ENCODE peak calls at places on chromosomes 3 and 15, in eight cellular contexts. One of them, this sample, is unnamed.

GRCh38 chr15:36601952-36602351 is 22.5 kb downstream of the CDIN1 start:
- DNase-seq in NCI-H1092: no peak
- DNase-seq in germinal center: no peak
- DNase-seq in psoas muscle: peak; percentile 35
- DNase-seq in NCI-H1105: no peak
- DNase-seq in neural crest cell: no peak
- DNase-seq in effector memory CD8-positive, alpha-beta T cell: no peak
- DNase-seq in T-helper 1 cell: no peak
- DNase-seq in this sample: no peak

GRCh38 chr15:83970290-83970890 is 265.2 kb upstream of the GOLGA6L4 start:
- DNase-seq in NCI-H1092: no peak
- DNase-seq in germinal center: no peak
- DNase-seq in psoas muscle: peak; percentile 40
- DNase-seq in NCI-H1105: no peak
- DNase-seq in neural crest cell: no peak
- DNase-seq in effector memory CD8-positive, alpha-beta T cell: no peak
- DNase-seq in T-helper 1 cell: no peak
- DNase-seq in this sample: no peak

GRCh38 chr15:31389576-31389975 is 62.9 kb downstream of the KLF13 start:
- DNase-seq in NCI-H1092: no peak
- DNase-seq in germinal center: no peak
- DNase-seq in psoas muscle: no peak
- DNase-seq in NCI-H1105: no peak
- DNase-seq in neural crest cell: no peak
- DNase-seq in effector memory CD8-positive, alpha-beta T cell: no peak
- DNase-seq in T-helper 1 cell: no peak
- DNase-seq in this sample: no peak

GRCh38 chr3:126834596-126835471 is 130.8 kb downstream of the CHCHD6 start:
- DNase-seq in NCI-H1092: no peak
- DNase-seq in germinal center: no peak
- DNase-seq in psoas muscle: no peak
- DNase-seq in NCI-H1105: no peak
- DNase-seq in neural crest cell: no peak
- DNase-seq in effector memory CD8-positive, alpha-beta T cell: no peak
- DNase-seq in T-helper 1 cell: no peak
- DNase-seq in this sample: no peak

GRCh38 chr15:78761020-78761419 is 50.2 kb downstream of the ADAMTS7 start:
- DNase-seq in NCI-H1092: no peak
- DNase-seq in germinal center: no peak
- DNase-seq in psoas muscle: peak; percentile 11
- DNase-seq in NCI-H1105: no peak
- DNase-seq in neural crest cell: no peak
- DNase-seq in effector memory CD8-positive, alpha-beta T cell: no peak
- DNase-seq in T-helper 1 cell: no peak
- DNase-seq in this sample: no peak

GRCh38 chr3:7280318-7280717 is 419.4 kb downstream of the GRM7 start:
- DNase-seq in NCI-H1092: no peak
- DNase-seq in germinal center: no peak
- DNase-seq in psoas muscle: no peak
- DNase-seq in NCI-H1105: no peak
- DNase-seq in neural crest cell: no peak
- DNase-seq in effector memory CD8-positive, alpha-beta T cell: no peak
- DNase-seq in T-helper 1 cell: no peak
- DNase-seq in this sample: no peak

GRCh38 chr15:67807836-67808235 is 17.5 kb upstream of the SKOR1 start:
- DNase-seq in NCI-H1092: no peak
- DNase-seq in germinal center: no peak
- DNase-seq in psoas muscle: no peak
- DNase-seq in NCI-H1105: no peak
- DNase-seq in neural crest cell: no peak
- DNase-seq in effector memory CD8-positive, alpha-beta T cell: no peak
- DNase-seq in T-helper 1 cell: no peak
- DNase-seq in this sample: no peak

GRCh38 chr3:152511904-152512303 is 243.2 kb downstream of the MBNL1 start:
- DNase-seq in NCI-H1092: no peak
- DNase-seq in germinal center: no peak
- DNase-seq in psoas muscle: no peak
- DNase-seq in NCI-H1105: no peak
- DNase-seq in neural crest cell: no peak
- DNase-seq in effector memory CD8-positive, alpha-beta T cell: no peak
- DNase-seq in T-helper 1 cell: no peak
- DNase-seq in this sample: no peak

GRCh38 chr3:13537926-13538325 is 11.0 kb upstream of the FBLN2 start:
- DNase-seq in NCI-H1092: no peak
- DNase-seq in germinal center: no peak
- DNase-seq in psoas muscle: peak; percentile 56
- DNase-seq in NCI-H1105: no peak
- DNase-seq in neural crest cell: no peak
- DNase-seq in effector memory CD8-positive, alpha-beta T cell: no peak
- DNase-seq in T-helper 1 cell: no peak
- DNase-seq in this sample: peak; percentile 93

GRCh38 chr3:133092676-133093075 is 54.5 kb downstream of the TMEM108 start:
- DNase-seq in NCI-H1092: no peak
- DNase-seq in germinal center: no peak
- DNase-seq in psoas muscle: no peak
- DNase-seq in NCI-H1105: no peak
- DNase-seq in neural crest cell: no peak
- DNase-seq in effector memory CD8-positive, alpha-beta T cell: no peak
- DNase-seq in T-helper 1 cell: no peak
- DNase-seq in this sample: no peak

GRCh38 chr15:55546718-55547117 is 38.7 kb upstream of the DNAAF4 start:
- DNase-seq in NCI-H1092: no peak
- DNase-seq in germinal center: no peak
- DNase-seq in psoas muscle: no peak
- DNase-seq in NCI-H1105: no peak
- DNase-seq in neural crest cell: no peak
- DNase-seq in effector memory CD8-positive, alpha-beta T cell: no peak
- DNase-seq in T-helper 1 cell: no peak
- DNase-seq in this sample: no peak

GRCh38 chr15:73051811-73052678 is at the start of gene NEO1:
- DNase-seq in NCI-H1092: peak; percentile 58
- DNase-seq in germinal center: peak; percentile 78
- DNase-seq in psoas muscle: peak; percentile 89
- DNase-seq in NCI-H1105: peak; percentile 91
- DNase-seq in neural crest cell: peak; percentile 88
- DNase-seq in effector memory CD8-positive, alpha-beta T cell: peak; percentile 80
- DNase-seq in T-helper 1 cell: peak; percentile 76
- DNase-seq in this sample: peak; percentile 86

GRCh38 chr3:53137835-53138446 is 7.7 kb upstream of the RFT1 start:
- DNase-seq in NCI-H1092: no peak
- DNase-seq in germinal center: no peak
- DNase-seq in psoas muscle: no peak
- DNase-seq in NCI-H1105: no peak
- DNase-seq in neural crest cell: no peak
- DNase-seq in effector memory CD8-positive, alpha-beta T cell: no peak
- DNase-seq in T-helper 1 cell: no peak
- DNase-seq in this sample: no peak

GRCh38 chr3:50573566-50574279 is 4.4 kb downstream of the HEMK1 start:
- DNase-seq in NCI-H1092: no peak
- DNase-seq in germinal center: no peak
- DNase-seq in psoas muscle: no peak
- DNase-seq in NCI-H1105: no peak
- DNase-seq in neural crest cell: no peak
- DNase-seq in effector memory CD8-positive, alpha-beta T cell: peak; percentile 45
- DNase-seq in T-helper 1 cell: no peak
- DNase-seq in this sample: no peak

GRCh38 chr15:82663186-82663600 is 16.0 kb upstream of the CPEB1 start:
- DNase-seq in NCI-H1092: no peak
- DNase-seq in germinal center: peak; percentile 47
- DNase-seq in psoas muscle: peak; percentile 29
- DNase-seq in NCI-H1105: no peak
- DNase-seq in neural crest cell: peak; percentile 78
- DNase-seq in effector memory CD8-positive, alpha-beta T cell: no peak
- DNase-seq in T-helper 1 cell: no peak
- DNase-seq in this sample: peak; percentile 32

GRCh38 chr15:43794269-43795037 is 2.3 kb downstream of the SERF2 start:
- DNase-seq in NCI-H1092: no peak
- DNase-seq in germinal center: no peak
- DNase-seq in psoas muscle: peak; percentile 53
- DNase-seq in NCI-H1105: no peak
- DNase-seq in neural crest cell: no peak
- DNase-seq in effector memory CD8-positive, alpha-beta T cell: no peak
- DNase-seq in T-helper 1 cell: no peak
- DNase-seq in this sample: no peak

GRCh38 chr3:59981377-59981776 is 931.6 kb upstream of the CFAP20DC start:
- DNase-seq in NCI-H1092: no peak
- DNase-seq in germinal center: no peak
- DNase-seq in psoas muscle: no peak
- DNase-seq in NCI-H1105: no peak
- DNase-seq in neural crest cell: no peak
- DNase-seq in effector memory CD8-positive, alpha-beta T cell: no peak
- DNase-seq in T-helper 1 cell: no peak
- DNase-seq in this sample: no peak

GRCh38 chr3:70040386-70040785 is 40.9 kb downstream of the SAMMSON start:
- DNase-seq in NCI-H1092: no peak
- DNase-seq in germinal center: no peak
- DNase-seq in psoas muscle: no peak
- DNase-seq in NCI-H1105: no peak
- DNase-seq in neural crest cell: no peak
- DNase-seq in effector memory CD8-positive, alpha-beta T cell: no peak
- DNase-seq in T-helper 1 cell: no peak
- DNase-seq in this sample: no peak

GRCh38 chr15:95259965-95260364 is 1028.6 kb downstream of the MCTP2 start:
- DNase-seq in NCI-H1092: no peak
- DNase-seq in germinal center: no peak
- DNase-seq in psoas muscle: no peak
- DNase-seq in NCI-H1105: no peak
- DNase-seq in neural crest cell: peak; percentile 3
- DNase-seq in effector memory CD8-positive, alpha-beta T cell: no peak
- DNase-seq in T-helper 1 cell: no peak
- DNase-seq in this sample: no peak

GRCh38 chr3:16836505-16837237 is 48.1 kb upstream of the PLCL2 start:
- DNase-seq in NCI-H1092: no peak
- DNase-seq in germinal center: no peak
- DNase-seq in psoas muscle: no peak
- DNase-seq in NCI-H1105: no peak
- DNase-seq in neural crest cell: no peak
- DNase-seq in effector memory CD8-positive, alpha-beta T cell: no peak
- DNase-seq in T-helper 1 cell: no peak
- DNase-seq in this sample: peak; percentile 9

GRCh38 chr15:50321680-50322079 is 33.3 kb downstream of the GABPB1 start:
- DNase-seq in NCI-H1092: no peak
- DNase-seq in germinal center: no peak
- DNase-seq in psoas muscle: no peak
- DNase-seq in NCI-H1105: no peak
- DNase-seq in neural crest cell: no peak
- DNase-seq in effector memory CD8-positive, alpha-beta T cell: no peak
- DNase-seq in T-helper 1 cell: no peak
- DNase-seq in this sample: no peak

GRCh38 chr3:195876297-195877031 is 31.9 kb downstream of the TNK2 start:
- DNase-seq in NCI-H1092: no peak
- DNase-seq in germinal center: no peak
- DNase-seq in psoas muscle: peak; percentile 81
- DNase-seq in NCI-H1105: no peak
- DNase-seq in neural crest cell: no peak
- DNase-seq in effector memory CD8-positive, alpha-beta T cell: no peak
- DNase-seq in T-helper 1 cell: no peak
- DNase-seq in this sample: no peak

GRCh38 chr15:73172508-73172907 is 120.2 kb downstream of the NEO1 start:
- DNase-seq in NCI-H1092: no peak
- DNase-seq in germinal center: no peak
- DNase-seq in psoas muscle: no peak
- DNase-seq in NCI-H1105: no peak
- DNase-seq in neural crest cell: no peak
- DNase-seq in effector memory CD8-positive, alpha-beta T cell: no peak
- DNase-seq in T-helper 1 cell: no peak
- DNase-seq in this sample: no peak

GRCh38 chr3:55484741-55485207 is 2.3 kb downstream of the WNT5A start:
- DNase-seq in NCI-H1092: no peak
- DNase-seq in germinal center: no peak
- DNase-seq in psoas muscle: no peak
- DNase-seq in NCI-H1105: no peak
- DNase-seq in neural crest cell: no peak
- DNase-seq in effector memory CD8-positive, alpha-beta T cell: no peak
- DNase-seq in T-helper 1 cell: no peak
- DNase-seq in this sample: no peak

GRCh38 chr15:88918738-88919137 is 5.6 kb upstream of the MFGE8 start:
- DNase-seq in NCI-H1092: no peak
- DNase-seq in germinal center: no peak
- DNase-seq in psoas muscle: peak; percentile 83
- DNase-seq in NCI-H1105: peak; percentile 15
- DNase-seq in neural crest cell: no peak
- DNase-seq in effector memory CD8-positive, alpha-beta T cell: no peak
- DNase-seq in T-helper 1 cell: no peak
- DNase-seq in this sample: peak; percentile 81

GRCh38 chr15:77538793-77539487 is 93.8 kb downstream of the LINGO1 start:
- DNase-seq in NCI-H1092: no peak
- DNase-seq in germinal center: no peak
- DNase-seq in psoas muscle: no peak
- DNase-seq in NCI-H1105: peak; percentile 81
- DNase-seq in neural crest cell: no peak
- DNase-seq in effector memory CD8-positive, alpha-beta T cell: no peak
- DNase-seq in T-helper 1 cell: no peak
- DNase-seq in this sample: no peak

GRCh38 chr3:173258721-173259120 is 117.7 kb upstream of the SPATA16 start:
- DNase-seq in NCI-H1092: no peak
- DNase-seq in germinal center: no peak
- DNase-seq in psoas muscle: no peak
- DNase-seq in NCI-H1105: no peak
- DNase-seq in neural crest cell: no peak
- DNase-seq in effector memory CD8-positive, alpha-beta T cell: no peak
- DNase-seq in T-helper 1 cell: no peak
- DNase-seq in this sample: no peak

GRCh38 chr3:48552111-48552911 is 4.3 kb downstream of the PFKFB4 start:
- DNase-seq in NCI-H1092: no peak
- DNase-seq in germinal center: no peak
- DNase-seq in psoas muscle: no peak
- DNase-seq in NCI-H1105: no peak
- DNase-seq in neural crest cell: no peak
- DNase-seq in effector memory CD8-positive, alpha-beta T cell: no peak
- DNase-seq in T-helper 1 cell: no peak
- DNase-seq in this sample: no peak

GRCh38 chr3:48425281-48425812 is 4.5 kb downstream of the PLXNB1 start:
- DNase-seq in NCI-H1092: no peak
- DNase-seq in germinal center: no peak
- DNase-seq in psoas muscle: no peak
- DNase-seq in NCI-H1105: no peak
- DNase-seq in neural crest cell: no peak
- DNase-seq in effector memory CD8-positive, alpha-beta T cell: no peak
- DNase-seq in T-helper 1 cell: no peak
- DNase-seq in this sample: no peak

GRCh38 chr15:89171136-89172072 is 50.0 kb downstream of the RLBP1 start:
- DNase-seq in NCI-H1092: no peak
- DNase-seq in germinal center: peak; percentile 32
- DNase-seq in psoas muscle: no peak
- DNase-seq in NCI-H1105: no peak
- DNase-seq in neural crest cell: peak; percentile 61
- DNase-seq in effector memory CD8-positive, alpha-beta T cell: peak; percentile 45
- DNase-seq in T-helper 1 cell: no peak
- DNase-seq in this sample: peak; percentile 48

GRCh38 chr3:65195211-65195610 is 507.4 kb upstream of the ADAMTS9 start:
- DNase-seq in NCI-H1092: no peak
- DNase-seq in germinal center: no peak
- DNase-seq in psoas muscle: no peak
- DNase-seq in NCI-H1105: no peak
- DNase-seq in neural crest cell: no peak
- DNase-seq in effector memory CD8-positive, alpha-beta T cell: no peak
- DNase-seq in T-helper 1 cell: no peak
- DNase-seq in this sample: no peak

GRCh38 chr3:45719761-45720487 is 30.7 kb downstream of the SACM1L start:
- DNase-seq in NCI-H1092: no peak
- DNase-seq in germinal center: no peak
- DNase-seq in psoas muscle: no peak
- DNase-seq in NCI-H1105: no peak
- DNase-seq in neural crest cell: no peak
- DNase-seq in effector memory CD8-positive, alpha-beta T cell: no peak
- DNase-seq in T-helper 1 cell: no peak
- DNase-seq in this sample: no peak

GRCh38 chr15:92068121-92068520 is 214.6 kb downstream of the SLCO3A1 start:
- DNase-seq in NCI-H1092: no peak
- DNase-seq in germinal center: peak; percentile 30
- DNase-seq in psoas muscle: no peak
- DNase-seq in NCI-H1105: no peak
- DNase-seq in neural crest cell: no peak
- DNase-seq in effector memory CD8-positive, alpha-beta T cell: no peak
- DNase-seq in T-helper 1 cell: no peak
- DNase-seq in this sample: no peak

GRCh38 chr15:42146551-42147430 is 9.6 kb downstream of the PLA2G4F start:
- DNase-seq in NCI-H1092: no peak
- DNase-seq in germinal center: no peak
- DNase-seq in psoas muscle: no peak
- DNase-seq in NCI-H1105: no peak
- DNase-seq in neural crest cell: no peak
- DNase-seq in effector memory CD8-positive, alpha-beta T cell: no peak
- DNase-seq in T-helper 1 cell: no peak
- DNase-seq in this sample: no peak

This sample was measured in hepatic stellate cell.